ENCODE peak calls at places on chromosomes 4 and X, in ten cellular contexts. One of them, this sample, is unnamed.

GRCh38 chr4:168994961-168995360 is 15.1 kb downstream of the CBR4 start:
- DNase-seq in GM12865: no peak
- DNase-seq in astrocyte: no peak
- DNase-seq in astrocyte of the spinal cord: no peak
- DNase-seq in nephron progenitor cell: no peak
- DNase-seq in glutamatergic neuron: no peak
- DNase-seq in pancreas: no peak
- DNase-seq in endothelial cell: no peak
- DNase-seq in IMR-90: no peak
- DNase-seq in esophagus squamous epithelium: no peak
- DNase-seq in this sample: no peak

GRCh38 chr4:157700898-157701694 is 471.7 kb downstream of the GASK1B start:
- DNase-seq in GM12865: no peak
- DNase-seq in astrocyte: peak; percentile 26
- DNase-seq in astrocyte of the spinal cord: peak; percentile 12
- DNase-seq in nephron progenitor cell: no peak
- DNase-seq in glutamatergic neuron: no peak
- DNase-seq in pancreas: no peak
- DNase-seq in endothelial cell: no peak
- DNase-seq in IMR-90: no peak
- DNase-seq in esophagus squamous epithelium: no peak
- DNase-seq in this sample: no peak

GRCh38 chrX:119753639-119754257 is 4.6 kb upstream of the SOWAHD start:
- DNase-seq in GM12865: peak; percentile 77
- DNase-seq in astrocyte: no peak
- DNase-seq in astrocyte of the spinal cord: peak; percentile 41
- DNase-seq in nephron progenitor cell: no peak
- DNase-seq in glutamatergic neuron: no peak
- DNase-seq in pancreas: no peak
- DNase-seq in endothelial cell: peak; percentile 25
- DNase-seq in IMR-90: peak; percentile 24
- DNase-seq in esophagus squamous epithelium: no peak
- DNase-seq in this sample: no peak

GRCh38 chr4:89055157-89056080 is 1.6 kb downstream of the FAM13A start:
- DNase-seq in GM12865: no peak
- DNase-seq in astrocyte: no peak
- DNase-seq in astrocyte of the spinal cord: no peak
- DNase-seq in nephron progenitor cell: no peak
- DNase-seq in glutamatergic neuron: no peak
- DNase-seq in pancreas: no peak
- DNase-seq in endothelial cell: no peak
- DNase-seq in IMR-90: no peak
- DNase-seq in esophagus squamous epithelium: no peak
- DNase-seq in this sample: no peak

GRCh38 chrX:8689473-8689872 is 42.5 kb downstream of the ANOS1 start:
- DNase-seq in GM12865: no peak
- DNase-seq in astrocyte: no peak
- DNase-seq in astrocyte of the spinal cord: no peak
- DNase-seq in nephron progenitor cell: no peak
- DNase-seq in glutamatergic neuron: no peak
- DNase-seq in pancreas: no peak
- DNase-seq in endothelial cell: no peak
- DNase-seq in IMR-90: no peak
- DNase-seq in esophagus squamous epithelium: no peak
- DNase-seq in this sample: no peak

GRCh38 chr4:10736895-10737294 is 52.3 kb upstream of the CLNK start:
- DNase-seq in GM12865: no peak
- DNase-seq in astrocyte: no peak
- DNase-seq in astrocyte of the spinal cord: no peak
- DNase-seq in nephron progenitor cell: no peak
- DNase-seq in glutamatergic neuron: no peak
- DNase-seq in pancreas: no peak
- DNase-seq in endothelial cell: no peak
- DNase-seq in IMR-90: no peak
- DNase-seq in esophagus squamous epithelium: no peak
- DNase-seq in this sample: no peak

GRCh38 chr4:123168812-123169211 is 227.8 kb upstream of the SPRY1 start:
- DNase-seq in GM12865: peak; percentile 2
- DNase-seq in astrocyte: peak; percentile 20
- DNase-seq in astrocyte of the spinal cord: peak; percentile 12
- DNase-seq in nephron progenitor cell: no peak
- DNase-seq in glutamatergic neuron: no peak
- DNase-seq in pancreas: no peak
- DNase-seq in endothelial cell: no peak
- DNase-seq in IMR-90: peak; percentile 7
- DNase-seq in esophagus squamous epithelium: no peak
- DNase-seq in this sample: no peak

GRCh38 chr4:105807496-105807895 is 87.8 kb upstream of the NPNT start:
- DNase-seq in GM12865: no peak
- DNase-seq in astrocyte: peak; percentile 20
- DNase-seq in astrocyte of the spinal cord: peak; percentile 39
- DNase-seq in nephron progenitor cell: no peak
- DNase-seq in glutamatergic neuron: no peak
- DNase-seq in pancreas: no peak
- DNase-seq in endothelial cell: no peak
- DNase-seq in IMR-90: peak; percentile 50
- DNase-seq in esophagus squamous epithelium: no peak
- DNase-seq in this sample: no peak

GRCh38 chr4:1722551-1723071 is 1.3 kb downstream of the TACC3 start:
- DNase-seq in GM12865: no peak
- DNase-seq in astrocyte: no peak
- DNase-seq in astrocyte of the spinal cord: no peak
- DNase-seq in nephron progenitor cell: no peak
- DNase-seq in glutamatergic neuron: no peak
- DNase-seq in pancreas: peak; percentile 32
- DNase-seq in endothelial cell: no peak
- DNase-seq in IMR-90: no peak
- DNase-seq in esophagus squamous epithelium: no peak
- DNase-seq in this sample: no peak

GRCh38 chr4:122458625-122459024 is 2.1 kb upstream of the IL2 start:
- DNase-seq in GM12865: peak; percentile 52
- DNase-seq in astrocyte: peak; percentile 26
- DNase-seq in astrocyte of the spinal cord: peak; percentile 37
- DNase-seq in nephron progenitor cell: no peak
- DNase-seq in glutamatergic neuron: no peak
- DNase-seq in pancreas: no peak
- DNase-seq in endothelial cell: no peak
- DNase-seq in IMR-90: peak; percentile 17
- DNase-seq in esophagus squamous epithelium: no peak
- DNase-seq in this sample: no peak

GRCh38 chr4:65066106-65066505 is 604.2 kb downstream of the EPHA5 start:
- DNase-seq in GM12865: no peak
- DNase-seq in astrocyte: no peak
- DNase-seq in astrocyte of the spinal cord: no peak
- DNase-seq in nephron progenitor cell: no peak
- DNase-seq in glutamatergic neuron: no peak
- DNase-seq in pancreas: no peak
- DNase-seq in endothelial cell: no peak
- DNase-seq in IMR-90: no peak
- DNase-seq in esophagus squamous epithelium: no peak
- DNase-seq in this sample: no peak

GRCh38 chr4:107243141-107243779 is 207.1 kb upstream of the DKK2 start:
- DNase-seq in GM12865: no peak
- DNase-seq in astrocyte: no peak
- DNase-seq in astrocyte of the spinal cord: peak; percentile 66
- DNase-seq in nephron progenitor cell: peak; percentile 29
- DNase-seq in glutamatergic neuron: peak; percentile 16
- DNase-seq in pancreas: no peak
- DNase-seq in endothelial cell: no peak
- DNase-seq in IMR-90: no peak
- DNase-seq in esophagus squamous epithelium: no peak
- DNase-seq in this sample: no peak

GRCh38 chrX:5748751-5749150 is 479.9 kb downstream of the NLGN4X start:
- DNase-seq in GM12865: no peak
- DNase-seq in astrocyte: no peak
- DNase-seq in astrocyte of the spinal cord: no peak
- DNase-seq in nephron progenitor cell: no peak
- DNase-seq in glutamatergic neuron: no peak
- DNase-seq in pancreas: no peak
- DNase-seq in endothelial cell: no peak
- DNase-seq in IMR-90: no peak
- DNase-seq in esophagus squamous epithelium: no peak
- DNase-seq in this sample: no peak

GRCh38 chrX:119687661-119688413 is 5.1 kb downstream of the SEPTIN6 start:
- DNase-seq in GM12865: peak; percentile 35
- DNase-seq in astrocyte: no peak
- DNase-seq in astrocyte of the spinal cord: no peak
- DNase-seq in nephron progenitor cell: no peak
- DNase-seq in glutamatergic neuron: no peak
- DNase-seq in pancreas: no peak
- DNase-seq in endothelial cell: no peak
- DNase-seq in IMR-90: no peak
- DNase-seq in esophagus squamous epithelium: no peak
- DNase-seq in this sample: no peak

GRCh38 chr4:37689353-37689752 is 3.2 kb upstream of the RELL1 start:
- DNase-seq in GM12865: no peak
- DNase-seq in astrocyte: no peak
- DNase-seq in astrocyte of the spinal cord: no peak
- DNase-seq in nephron progenitor cell: no peak
- DNase-seq in glutamatergic neuron: no peak
- DNase-seq in pancreas: no peak
- DNase-seq in endothelial cell: no peak
- DNase-seq in IMR-90: no peak
- DNase-seq in esophagus squamous epithelium: no peak
- DNase-seq in this sample: no peak

GRCh38 chr4:151204925-151205524 is 71.9 kb upstream of the PRSS48 start:
- DNase-seq in GM12865: no peak
- DNase-seq in astrocyte: no peak
- DNase-seq in astrocyte of the spinal cord: no peak
- DNase-seq in nephron progenitor cell: no peak
- DNase-seq in glutamatergic neuron: no peak
- DNase-seq in pancreas: no peak
- DNase-seq in endothelial cell: no peak
- DNase-seq in IMR-90: no peak
- DNase-seq in esophagus squamous epithelium: no peak
- DNase-seq in this sample: no peak

GRCh38 chr4:127509155-127509554 is 123.6 kb upstream of the INTU start:
- DNase-seq in GM12865: no peak
- DNase-seq in astrocyte: peak; percentile 21
- DNase-seq in astrocyte of the spinal cord: peak; percentile 45
- DNase-seq in nephron progenitor cell: no peak
- DNase-seq in glutamatergic neuron: no peak
- DNase-seq in pancreas: no peak
- DNase-seq in endothelial cell: no peak
- DNase-seq in IMR-90: peak; percentile 84
- DNase-seq in esophagus squamous epithelium: no peak
- DNase-seq in this sample: no peak
- TF ChIP-seq CTCF in GM12865: no peak
- TF ChIP-seq CTCF in astrocyte: no peak
- TF ChIP-seq CTCF in astrocyte of the spinal cord: no peak
- TF ChIP-seq CTCF in nephron progenitor cell: no peak
- TF ChIP-seq CTCF in glutamatergic neuron: no peak
- TF ChIP-seq CTCF in pancreas: no peak
- TF ChIP-seq CTCF in endothelial cell: no peak
- TF ChIP-seq CTCF in IMR-90: no peak
- TF ChIP-seq CTCF in esophagus squamous epithelium: no peak
- TF ChIP-seq CTCF in this sample: no peak

GRCh38 chr4:141158219-141158618 is 24.9 kb upstream of the RNF150 start:
- DNase-seq in GM12865: peak; percentile 33
- DNase-seq in astrocyte: no peak
- DNase-seq in astrocyte of the spinal cord: peak; percentile 50
- DNase-seq in nephron progenitor cell: no peak
- DNase-seq in glutamatergic neuron: no peak
- DNase-seq in pancreas: no peak
- DNase-seq in endothelial cell: no peak
- DNase-seq in IMR-90: peak; percentile 55
- DNase-seq in esophagus squamous epithelium: no peak
- DNase-seq in this sample: no peak
- TF ChIP-seq CTCF in GM12865: peak; percentile 28
- TF ChIP-seq CTCF in astrocyte: peak; percentile 54
- TF ChIP-seq CTCF in astrocyte of the spinal cord: peak; percentile 30
- TF ChIP-seq CTCF in nephron progenitor cell: peak; percentile 69
- TF ChIP-seq CTCF in glutamatergic neuron: peak; percentile 52
- TF ChIP-seq CTCF in pancreas: peak; percentile 40
- TF ChIP-seq CTCF in endothelial cell: peak; percentile 74
- TF ChIP-seq CTCF in IMR-90: peak; percentile 67
- TF ChIP-seq CTCF in esophagus squamous epithelium: peak; percentile 41
- TF ChIP-seq CTCF in this sample: peak; percentile 57

GRCh38 chrX:48833531-48834138 is 1.8 kb downstream of the PCSK1N start:
- DNase-seq in GM12865: no peak
- DNase-seq in astrocyte: no peak
- DNase-seq in astrocyte of the spinal cord: no peak
- DNase-seq in nephron progenitor cell: no peak
- DNase-seq in glutamatergic neuron: no peak
- DNase-seq in pancreas: no peak
- DNase-seq in endothelial cell: no peak
- DNase-seq in IMR-90: no peak
- DNase-seq in esophagus squamous epithelium: no peak
- DNase-seq in this sample: no peak
- TF ChIP-seq CTCF in GM12865: no peak
- TF ChIP-seq CTCF in astrocyte: no peak
- TF ChIP-seq CTCF in astrocyte of the spinal cord: no peak
- TF ChIP-seq CTCF in nephron progenitor cell: no peak
- TF ChIP-seq CTCF in glutamatergic neuron: no peak
- TF ChIP-seq CTCF in pancreas: no peak
- TF ChIP-seq CTCF in endothelial cell: no peak
- TF ChIP-seq CTCF in IMR-90: no peak
- TF ChIP-seq CTCF in esophagus squamous epithelium: no peak
- TF ChIP-seq CTCF in this sample: no peak

GRCh38 chr4:133131829-133132485 is 17.1 kb upstream of the PCDH10 start:
- DNase-seq in GM12865: no peak
- DNase-seq in astrocyte: no peak
- DNase-seq in astrocyte of the spinal cord: no peak
- DNase-seq in nephron progenitor cell: no peak
- DNase-seq in glutamatergic neuron: no peak
- DNase-seq in pancreas: no peak
- DNase-seq in endothelial cell: no peak
- DNase-seq in IMR-90: no peak
- DNase-seq in esophagus squamous epithelium: no peak
- DNase-seq in this sample: no peak

GRCh38 chr4:133136833-133137232 is 12.3 kb upstream of the PCDH10 start:
- DNase-seq in GM12865: no peak
- DNase-seq in astrocyte: no peak
- DNase-seq in astrocyte of the spinal cord: no peak
- DNase-seq in nephron progenitor cell: no peak
- DNase-seq in glutamatergic neuron: no peak
- DNase-seq in pancreas: no peak
- DNase-seq in endothelial cell: no peak
- DNase-seq in IMR-90: no peak
- DNase-seq in esophagus squamous epithelium: no peak
- DNase-seq in this sample: no peak

DNA sequence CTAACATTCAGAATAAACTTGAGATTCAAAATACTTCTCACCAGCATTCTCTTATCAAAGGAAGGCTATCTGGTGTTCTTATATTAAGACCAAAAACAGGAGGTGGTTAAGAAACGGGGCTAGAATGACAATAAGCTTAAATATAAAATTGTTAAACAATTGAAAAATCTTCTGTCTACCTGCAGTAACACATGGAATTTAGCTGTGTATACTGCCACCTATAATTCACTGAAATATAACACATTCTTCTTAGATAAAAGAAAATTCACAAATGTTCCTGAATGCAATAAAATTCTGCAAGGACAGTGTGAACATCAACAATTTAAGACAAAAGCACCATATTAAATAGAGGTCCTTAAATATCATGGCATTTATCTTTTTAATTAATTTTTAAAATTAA is 11.5 kb upstream of the PCDH10 start:
- DNase-seq in GM12865: no peak
- DNase-seq in astrocyte: no peak
- DNase-seq in astrocyte of the spinal cord: no peak
- DNase-seq in nephron progenitor cell: no peak
- DNase-seq in glutamatergic neuron: no peak
- DNase-seq in pancreas: no peak
- DNase-seq in endothelial cell: no peak
- DNase-seq in IMR-90: no peak
- DNase-seq in esophagus squamous epithelium: no peak
- DNase-seq in this sample: no peak
- TF ChIP-seq CTCF in GM12865: no peak
- TF ChIP-seq CTCF in astrocyte: no peak
- TF ChIP-seq CTCF in astrocyte of the spinal cord: peak; percentile 16
- TF ChIP-seq CTCF in nephron progenitor cell: no peak
- TF ChIP-seq CTCF in glutamatergic neuron: no peak
- TF ChIP-seq CTCF in pancreas: no peak
- TF ChIP-seq CTCF in endothelial cell: no peak
- TF ChIP-seq CTCF in IMR-90: no peak
- TF ChIP-seq CTCF in esophagus squamous epithelium: no peak
- TF ChIP-seq CTCF in this sample: no peak

This sample was measured in upper lobe of right lung.